ENCODE peak calls at places on chromosomes 5 and 9, in nine cellular contexts. S, L, P, Y, F, T, A, X and C are unnamed samples.

GRCh38 chr5:147481376-147481775 is 28.5 kb downstream of the DPYSL3 start:
- DNase-seq in Y (no peak), A (no peak), L (no peak), T (no peak), S (no peak), P (no peak), X (no peak), F (no peak), C (peak)

GRCh38 chr5:35745666-35746065 is 111.0 kb upstream of the IL7R start:
- DNase-seq in Y (no peak), P (no peak), L (peak), X (no peak), A (no peak), S (no peak), T (no peak), F (no peak), C (no peak)

GRCh38 chr5:33711094-33711670 is 180.6 kb downstream of the ADAMTS12 start:
- DNase-seq in T (no peak), Y (no peak), S (no peak), P (no peak), L (no peak), F (no peak), A (no peak), X (no peak), C (no peak)

GRCh38 chr5:172274951-172275753 is 8.4 kb downstream of the UBTD2 start:
- DNase-seq in X (no peak), T (no peak), L (no peak), A (no peak), S (no peak), Y (no peak), F (no peak), P (peak), C (peak)

GRCh38 chr9:79011461-79011860 is 560.3 kb upstream of the TLE4 start:
- DNase-seq in T (no peak), L (no peak), S (no peak), F (no peak), P (no peak), X (no peak), A (no peak), Y (no peak), C (no peak)

GRCh38 chr5:180599590-180599914 is 8.3 kb upstream of the SCGB3A1 start:
- DNase-seq in Y (no peak), L (no peak), S (no peak), F (no peak), T (no peak), X (no peak), A (no peak), P (no peak), C (no peak)

GRCh38 chr5:167839065-167839464 is 452.4 kb upstream of the WWC1 start:
- DNase-seq in T (no peak), S (no peak), F (no peak), A (no peak), P (no peak), L (no peak), X (no peak), Y (no peak), C (peak)

GRCh38 chr9:101977614-101978210 is 239.3 kb upstream of the GRIN3A start:
- DNase-seq in L (peak), Y (peak), F (no peak), S (no peak), X (no peak), A (peak), P (peak), T (peak), C (peak)

GRCh38 chr5:158698768-158699167 is 400.9 kb downstream of the EBF1 start:
- DNase-seq in S (no peak), A (no peak), P (no peak), X (no peak), Y (no peak), T (no peak), F (no peak), L (no peak), C (peak)
- H3K4me2 ChIP-seq in S (no peak), A (peak), P (no peak), X (no peak), Y (no peak), T (no peak), F (no peak), L (no peak), C (peak)

GRCh38 chr5:118506453-118506852 is 481.9 kb downstream of the DTWD2 start:
- DNase-seq in P (no peak), A (no peak), T (no peak), F (no peak), S (no peak), L (peak), X (no peak), Y (no peak), C (no peak)
- H3K4me2 ChIP-seq in P (no peak), A (no peak), T (no peak), F (no peak), S (no peak), L (no peak), X (no peak), Y (no peak), C (no peak)

GRCh38 chr9:137127301-137128157 is 11.4 kb upstream of the GRIN1 start:
- DNase-seq in T (peak), F (no peak), P (no peak), S (no peak), L (peak), Y (peak), A (peak), X (peak), C (peak)
- H3K4me2 ChIP-seq in T (peak), F (no peak), P (no peak), S (peak), L (peak), Y (peak), A (peak), X (peak), C (peak)

GRCh38 chr5:3701694-3702093 is 106.1 kb downstream of the IRX1 start:
- DNase-seq in X (peak), T (no peak), F (no peak), S (no peak), A (no peak), Y (peak), L (no peak), P (no peak), C (no peak)
- H3K4me2 ChIP-seq in X (peak), T (no peak), F (no peak), S (no peak), A (no peak), Y (no peak), L (no peak), P (no peak), C (no peak)

GRCh38 chr9:38017149-38017884 is 51.7 kb downstream of the SHB start:
- DNase-seq in Y (no peak), F (peak), P (peak), S (peak), X (no peak), A (peak), T (peak), L (no peak), C (peak)
- H3K4me2 ChIP-seq in Y (no peak), F (peak), P (no peak), S (peak), X (no peak), A (peak), T (peak), L (no peak), C (peak)

GRCh38 chr9:73231203-73231602 is 79.5 kb downstream of the ANXA1 start:
- DNase-seq in P (no peak), Y (no peak), X (no peak), L (no peak), F (no peak), S (no peak), T (no peak), A (no peak), C (no peak)

GRCh38 chr9:73233359-73233758 is 81.7 kb downstream of the ANXA1 start:
- DNase-seq in T (no peak), S (no peak), A (no peak), F (no peak), Y (no peak), L (no peak), X (no peak), P (no peak), C (no peak)

GRCh38 chr9:73229543-73229942 is 77.9 kb downstream of the ANXA1 start:
- DNase-seq in Y (no peak), L (no peak), F (no peak), X (no peak), S (no peak), A (no peak), P (no peak), T (no peak), C (no peak)

DNA sequence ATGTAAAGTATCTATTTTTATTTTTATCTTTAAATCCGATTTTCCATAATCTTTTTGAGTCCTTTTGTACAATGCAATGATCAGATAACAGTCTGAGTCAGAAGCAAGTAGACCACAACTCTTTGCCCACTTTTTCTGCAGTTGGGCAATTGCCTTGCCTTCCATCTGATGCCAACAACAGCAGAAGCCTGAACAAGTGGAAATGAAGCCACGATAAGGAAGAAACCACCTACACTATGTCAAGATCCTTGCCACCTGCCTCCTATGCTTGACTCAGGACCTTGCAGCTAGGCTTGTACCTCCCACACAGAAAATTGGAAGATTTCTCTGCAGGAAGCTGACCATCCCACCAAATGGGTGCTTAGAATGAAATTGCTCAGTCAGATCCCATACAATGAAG is 78.6 kb downstream of the ANXA1 start:
- DNase-seq in F (no peak), T (no peak), S (no peak), L (no peak), P (no peak), Y (no peak), X (peak), A (no peak), C (no peak)
- H3K4me2 ChIP-seq in F (no peak), T (no peak), S (no peak), L (no peak), P (no peak), Y (no peak), X (no peak), A (no peak), C (no peak)

GRCh38 chr5:135478938-135479337 is 26.8 kb upstream of the TIFAB start:
- DNase-seq in F (no peak), S (no peak), A (no peak), P (peak), L (no peak), T (no peak), Y (no peak), X (no peak), C (no peak)
- H3K4me2 ChIP-seq in F (no peak), S (peak), A (no peak), P (no peak), L (no peak), T (no peak), Y (no peak), X (no peak), C (no peak)

GRCh38 chr5:141320225-141321169 is at the start of gene TAF7:
- DNase-seq in F (peak), P (peak), A (peak), S (peak), Y (peak), L (peak), T (peak), X (peak), C (peak)

GRCh38 chr5:141326088-141326854 is 4.0 kb upstream of the PCDHGA1 start:
- DNase-seq in T (peak), F (no peak), L (peak), X (no peak), S (no peak), P (peak), Y (no peak), A (peak), C (peak)

GRCh38 chr5:141319202-141319601 is 1.4 kb downstream of the TAF7 start:
- DNase-seq in F (no peak), L (no peak), S (no peak), Y (no peak), P (peak), X (no peak), T (no peak), A (no peak), C (peak)

GRCh38 chr5:141319699-141320098 is 885 bp downstream of the TAF7 start:
- DNase-seq in A (no peak), X (no peak), L (no peak), F (no peak), P (peak), Y (no peak), S (no peak), T (no peak), C (no peak)

GRCh38 chr5:141322261-141322660 is 1.7 kb upstream of the TAF7 start:
- DNase-seq in S (no peak), P (no peak), L (no peak), X (no peak), F (no peak), T (no peak), A (no peak), Y (no peak), C (no peak)
- H3K4me2 ChIP-seq in S (no peak), P (no peak), L (peak), X (no peak), F (no peak), T (no peak), A (no peak), Y (no peak), C (no peak)